ENCODE peak calls at places on chromosome 21, in four cellular contexts. M is cardiac muscle cell; S is stimulated activated CD8-positive, alpha-beta memory T cell treated with anti-CD3 and anti-CD28 coated beads, Interleukin-7, amount 100 ng/mL, for 24 hours; N is NCI-H446. G is an unnamed sample.
A peak's percentile ranks its signal among the peaks of the same experiment; 100 is the strongest.

GRCh38 chr21:35377505-35378090 is 328.5 kb upstream of the RUNX1 start:
- DNase-seq in M (peak; percentile 33), N (no peak), S (no peak), G (no peak)

GRCh38 chr21:28936036-28936435 is 56.6 kb downstream of the LTN1 start:
- DNase-seq in M (no peak), S (no peak), N (no peak), G (no peak)

GRCh38 chr21:27513825-27514224 is 546.9 kb upstream of the ADAMTS5 start:
- DNase-seq in S (no peak), N (no peak), M (no peak), G (no peak)

GRCh38 chr21:14554948-14555347 is 8.8 kb upstream of the SAMSN1 start:
- DNase-seq in S (no peak), M (no peak), N (no peak), G (no peak)

GRCh38 chr21:31351438-31351837 is 7.4 kb upstream of the TIAM1 start:
- DNase-seq in S (no peak), M (peak; percentile 61), N (no peak), G (peak; percentile 62)

GRCh38 chr21:42062543-42063022 is 8.5 kb upstream of the UMODL1 start:
- DNase-seq in S (peak; percentile 50), N (no peak), M (no peak), G (peak; percentile 64)

GRCh38 chr21:45011911-45012660 is 62.3 kb upstream of the ADARB1 start:
- DNase-seq in N (no peak), S (no peak), M (peak; percentile 89), G (no peak)

GRCh38 chr21:29938968-29939858 is 583 bp downstream of the GRIK1 start:
- DNase-seq in N (no peak), S (no peak), M (peak; percentile 4), G (no peak)

GRCh38 chr21:41168391-41169257 is 664 bp downstream of the BACE2 start:
- DNase-seq in M (peak; percentile 75), S (no peak), N (no peak), G (peak; percentile 70)

GRCh38 chr21:31900121-31900895 is 27.5 kb downstream of the HUNK start:
- DNase-seq in S (no peak), M (no peak), N (no peak), G (no peak)

G was measured in ureter.